ENCODE peak calls at places on chromosome 16, in seven cellular contexts. W is cardiac muscle cell, E is psoas muscle, X is transverse colon, S is BE2C, Y is fibroblast of pulmonary artery, V is PC-9. D is an unnamed sample.

GRCh38 chr16:58393138-58393504 is 850 bp downstream of the GINS3 start:
- DNase-seq in Y (no peak), S (no peak), E (no peak), V (no peak), W (peak), X (no peak), D (no peak)

GRCh38 chr16:48864055-48864454 is 254.1 kb upstream of the N4BP1 start:
- DNase-seq in E (no peak), X (no peak), W (no peak), S (no peak), Y (no peak), V (no peak), D (no peak)

GRCh38 chr16:22397459-22397858 is 23.0 kb upstream of the CDR2 start:
- DNase-seq in S (no peak), X (no peak), Y (peak), W (peak), E (no peak), V (peak), D (peak)

GRCh38 chr16:18059577-18059976 is 277.0 kb downstream of the NPIPA8 start:
- DNase-seq in W (no peak), V (no peak), X (no peak), S (no peak), Y (no peak), E (no peak), D (no peak)

GRCh38 chr16:50668368-50669008 is 12.6 kb downstream of the SNX20 start:
- DNase-seq in S (no peak), X (no peak), W (no peak), E (no peak), Y (no peak), V (peak), D (peak)

GRCh38 chr16:23103603-23104002 is 45.6 kb downstream of the USP31 start:
- DNase-seq in S (no peak), E (no peak), W (no peak), Y (no peak), X (no peak), V (no peak), D (no peak)

GRCh38 chr16:50642349-50642748 is 38.8 kb downstream of the SNX20 start:
- DNase-seq in V (no peak), E (no peak), Y (no peak), W (no peak), X (no peak), S (no peak), D (no peak)

GRCh38 chr16:72202014-72202413 is 30.1 kb upstream of the PMFBP1 start:
- DNase-seq in Y (no peak), E (no peak), X (no peak), V (no peak), W (no peak), S (no peak), D (peak)

GRCh38 chr16:72332926-72333325 is 161.0 kb upstream of the PMFBP1 start:
- DNase-seq in Y (no peak), X (no peak), S (no peak), V (no peak), E (no peak), W (no peak), D (no peak)

GRCh38 chr16:84687715-84688114 is 12.1 kb upstream of the USP10 start:
- DNase-seq in V (no peak), S (no peak), W (peak), E (no peak), X (no peak), Y (peak), D (peak)

GRCh38 chr16:46857261-46857962 is 26.4 kb upstream of the C16orf87 start:
- DNase-seq in W (peak), S (peak), V (no peak), X (no peak), E (no peak), Y (peak), D (peak)

GRCh38 chr16:56807011-56807675 is 57.9 kb upstream of the SLC12A3 start:
- DNase-seq in W (peak), Y (peak), V (peak), S (no peak), X (no peak), E (no peak), D (peak)

GRCh38 chr16:29977063-29977462 is 3.4 kb downstream of the TAOK2 start:
- DNase-seq in S (no peak), W (no peak), E (no peak), V (no peak), Y (no peak), X (no peak), D (no peak)

GRCh38 chr16:4936991-4937781 is at the start of gene PPL:
- DNase-seq in S (no peak), W (no peak), Y (no peak), E (peak), V (peak), X (peak), D (peak)

GRCh38 chr16:55502801-55503366 is 6.0 kb upstream of the LPCAT2 start:
- DNase-seq in X (peak), E (peak), S (peak), Y (peak), V (peak), W (peak), D (no peak)

GRCh38 chr16:56252835-56253234 is 61.5 kb downstream of the GNAO1 start:
- DNase-seq in X (no peak), E (peak), Y (no peak), W (no peak), S (peak), V (no peak), D (no peak)

GRCh38 chr16:57373117-57373947 is 1.0 kb downstream of the CX3CL1 start:
- DNase-seq in Y (no peak), E (no peak), X (no peak), S (peak), V (no peak), W (no peak), D (no peak)

GRCh38 chr16:11871193-11871592 is 19.9 kb upstream of the RSL1D1 start:
- DNase-seq in E (no peak), S (peak), Y (peak), X (no peak), V (no peak), W (peak), D (no peak)

GRCh38 chr16:30842971-30843370 is 50.9 kb downstream of the BCL7C start:
- DNase-seq in V (no peak), W (no peak), E (no peak), X (no peak), Y (no peak), S (no peak), D (no peak)

GRCh38 chr16:55297062-55297909 is 26.7 kb upstream of the IRX6 start:
- DNase-seq in X (no peak), W (no peak), S (no peak), V (peak), Y (no peak), E (peak), D (peak)

DNA sequence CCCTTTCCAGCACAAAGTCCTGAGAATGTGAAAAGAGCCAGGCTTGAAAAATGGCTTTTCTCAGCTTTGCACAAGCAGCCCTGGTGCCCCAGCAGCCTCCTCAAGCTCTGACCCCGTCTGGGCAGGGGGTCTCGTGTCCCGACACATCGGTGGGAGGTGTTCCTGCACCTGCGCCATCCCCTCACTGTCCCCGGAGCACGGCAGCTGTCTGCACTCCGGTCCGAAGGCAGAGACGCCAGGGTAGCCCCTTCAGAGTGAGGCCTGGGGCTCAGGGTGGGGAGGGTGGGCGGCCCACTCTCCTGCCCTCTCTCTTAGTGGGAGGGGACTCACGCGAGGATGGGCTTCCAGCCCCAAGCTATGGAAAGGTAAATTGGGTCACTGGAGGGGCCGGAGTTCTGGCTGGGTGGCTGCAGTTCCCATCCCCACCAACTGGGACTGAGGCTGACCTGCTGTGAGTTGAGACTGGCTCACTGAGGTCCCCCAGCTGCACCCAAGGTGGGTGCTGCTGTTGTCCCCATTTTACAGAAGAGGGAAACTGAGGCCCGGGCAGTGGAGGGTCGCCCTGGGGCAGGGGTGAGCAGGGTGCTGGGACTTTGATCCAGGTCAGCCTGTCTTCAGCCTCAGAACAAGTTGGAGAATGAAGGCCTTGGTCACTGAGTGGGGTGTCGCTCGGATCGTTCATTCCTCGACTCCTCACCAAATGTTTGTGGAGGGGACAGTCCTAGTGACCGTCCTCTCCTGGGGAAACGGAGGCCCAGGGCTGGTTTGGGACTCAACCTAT is 2.3 kb upstream of the BAIAP3 start:
- DNase-seq in Y (no peak), E (no peak), W (no peak), S (no peak), V (no peak), X (no peak), D (no peak)
- TF ChIP-seq CTCF in Y (no peak), E (no peak), W (no peak), S (no peak), V (no peak), X (no peak), D (peak)

DNA sequence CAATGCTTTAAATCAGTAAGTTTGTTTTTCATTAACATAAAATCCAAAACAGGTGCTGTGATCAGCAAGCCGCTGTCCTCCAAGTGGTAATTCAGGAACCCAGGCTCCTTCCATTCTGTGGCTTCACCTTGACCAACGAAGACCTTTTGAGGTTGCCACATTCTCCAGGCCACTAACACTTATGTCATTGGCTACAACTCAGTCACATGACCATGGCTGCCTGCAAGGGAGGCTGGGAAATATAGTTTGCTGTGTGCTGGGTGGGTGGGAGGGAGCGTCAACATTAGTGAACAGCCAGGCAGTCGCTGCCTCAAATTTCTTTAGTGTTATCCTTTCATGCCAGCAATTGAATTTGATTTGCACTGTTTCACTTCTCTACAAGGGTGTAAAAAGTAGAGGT is 549.2 kb downstream of the MAF start:
- DNase-seq in Y (no peak), E (no peak), X (no peak), W (no peak), S (no peak), V (no peak), D (no peak)
- H3K4me3 ChIP-seq in Y (no peak), E (no peak), X (no peak), W (no peak), S (no peak), V (no peak), D (no peak)

GRCh38 chr16:53211253-53211652 is 156.5 kb downstream of the CHD9 start:
- DNase-seq in V (no peak), W (no peak), S (no peak), E (no peak), Y (no peak), X (no peak), D (no peak)
- TF ChIP-seq CTCF in V (no peak), W (no peak), S (no peak), E (no peak), Y (no peak), X (no peak), D (no peak)

DNA sequence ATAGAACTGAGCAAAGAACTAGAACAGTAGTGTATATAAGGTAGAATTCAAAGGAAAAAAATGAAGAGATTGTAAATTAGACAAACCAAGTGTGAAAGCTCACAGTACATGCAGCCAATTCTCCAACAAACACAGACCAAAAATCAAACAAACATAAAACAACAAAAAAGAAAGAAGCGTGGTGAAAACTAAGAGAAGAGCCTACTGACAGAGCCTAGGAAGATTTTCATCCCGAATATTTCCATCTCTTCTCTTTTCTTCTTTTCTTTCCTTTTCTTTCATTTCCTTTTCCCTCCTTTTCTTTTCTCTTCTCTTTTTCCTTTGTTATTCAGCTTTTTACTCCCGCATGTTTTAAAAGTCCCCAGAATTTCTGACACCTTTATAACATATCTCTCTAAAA is 1103.6 kb downstream of the CDH8 start:
- DNase-seq in X (no peak), V (no peak), S (no peak), E (no peak), W (no peak), Y (no peak), D (no peak)
- H3K4me3 ChIP-seq in X (no peak), V (no peak), S (no peak), E (no peak), W (no peak), Y (no peak), D (no peak)

DNA sequence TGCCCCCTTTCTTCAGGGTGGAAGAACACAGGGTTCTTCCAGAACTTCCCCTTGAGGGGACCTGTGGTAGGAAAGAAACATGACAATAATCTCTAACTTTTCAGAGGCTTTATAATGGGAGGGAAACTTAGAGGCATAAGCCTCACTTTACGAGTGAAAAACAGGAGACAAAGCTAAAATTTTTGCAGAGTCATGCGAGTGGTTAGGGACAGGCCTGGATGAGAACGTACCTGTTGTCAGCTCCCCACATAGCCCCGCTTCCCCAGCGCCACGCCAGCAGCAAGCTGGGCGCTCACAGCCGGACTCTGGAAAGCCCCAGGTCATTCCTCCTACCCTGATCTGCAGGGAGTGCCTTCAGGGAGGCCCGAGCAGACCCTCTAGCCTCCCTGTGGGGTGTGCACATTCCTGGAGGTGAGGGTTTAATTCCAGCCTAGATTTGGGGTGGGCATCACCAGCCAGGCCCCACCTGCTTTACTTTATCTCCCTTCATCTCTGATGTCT is 53.6 kb downstream of the LDHD start:
- DNase-seq in S (no peak), W (no peak), X (no peak), V (no peak), E (no peak), Y (no peak), D (no peak)
- TF ChIP-seq CTCF in S (no peak), W (no peak), X (no peak), V (no peak), E (no peak), Y (peak), D (no peak)

GRCh38 chr16:28492511-28492910 is 637 bp upstream of the CLN3 start:
- DNase-seq in E (no peak), S (no peak), Y (no peak), X (no peak), V (no peak), W (no peak), D (no peak)
- H3K4me3 ChIP-seq in E (peak), S (peak), Y (peak), X (peak), V (peak), W (peak), D (peak)

DNA sequence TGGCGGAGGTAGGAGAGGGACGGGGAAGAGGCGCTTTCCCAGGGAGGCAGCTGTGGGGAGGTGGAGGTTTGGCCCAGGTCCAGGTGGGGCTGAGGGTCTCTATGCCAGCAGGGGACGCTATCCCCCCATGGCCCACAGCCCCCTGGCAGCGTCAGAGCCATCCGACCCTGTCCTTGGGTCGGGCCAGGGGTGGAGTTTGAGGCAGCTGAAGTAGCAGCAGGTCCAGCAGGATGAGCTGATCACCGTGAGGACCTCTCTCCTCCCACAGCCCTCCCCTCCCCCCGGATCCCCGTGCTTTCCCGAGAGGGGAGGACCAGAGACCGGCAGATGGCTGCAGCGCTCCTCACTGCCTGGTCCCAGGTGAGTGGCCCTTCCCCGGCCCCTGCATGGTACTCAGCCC is 3.2 kb downstream of the ZNF205 start:
- DNase-seq in V (no peak), E (no peak), S (no peak), W (no peak), X (no peak), Y (no peak), D (no peak)
- TF ChIP-seq CTCF in V (no peak), E (no peak), S (peak), W (no peak), X (no peak), Y (no peak), D (no peak)